ENCODE peak calls at places on chromosome 14, in seven cellular contexts. H is stimulated activated CD8-positive, alpha-beta memory T cell treated with anti-CD3 and anti-CD28 coated beads, Interleukin-7, amount 100 ng/mL, for 1 hour; L is activated T-cell treated with anti-CD3 and anti-CD28 coated beads, Interleukin-2, amount 50 U/mL, for 72 hours; V is H1; Z is kidney glomerular epithelial cell; N is SW480; B is retinal pigment epithelial cell. J is an unnamed sample.

GRCh38 chr14:69663322-69663686 is 51.9 kb downstream of the SUSD6 start:
- DNase-seq in V (no peak), N (no peak), L (no peak), H (no peak), B (no peak), Z (no peak), J (no peak)

GRCh38 chr14:88554458-88555286 is at the start of gene PTPN21:
- DNase-seq in N (peak), Z (peak), H (no peak), B (no peak), L (peak), V (peak), J (peak)

GRCh38 chr14:61103541-61104339 is 122.7 kb downstream of the SLC38A6 start:
- DNase-seq in N (peak), B (peak), H (no peak), L (peak), V (peak), Z (peak), J (no peak)

GRCh38 chr14:101105045-101105444 is 201.5 kb upstream of the RTL1 start:
- DNase-seq in Z (no peak), L (no peak), H (no peak), V (no peak), B (no peak), N (no peak), J (no peak)

GRCh38 chr14:99174081-99174851 is 97.7 kb downstream of the BCL11B start:
- DNase-seq in B (no peak), V (peak), Z (no peak), H (no peak), N (no peak), L (no peak), J (no peak)

GRCh38 chr14:104316121-104316722 is 177.8 kb downstream of the KIF26A start:
- DNase-seq in N (no peak), L (no peak), H (no peak), Z (no peak), V (no peak), B (no peak), J (peak)

GRCh38 chr14:55949708-55950107 is 168.5 kb upstream of the PELI2 start:
- DNase-seq in V (no peak), L (no peak), Z (no peak), N (no peak), H (no peak), B (no peak), J (no peak)

GRCh38 chr14:68546839-68547238 is 246.0 kb downstream of the ZFP36L1 start:
- DNase-seq in H (no peak), N (peak), Z (peak), V (peak), L (no peak), B (no peak), J (no peak)

GRCh38 chr14:62283837-62284236 is 521.6 kb downstream of the SNAPC1 start:
- DNase-seq in H (no peak), V (no peak), N (no peak), B (no peak), L (no peak), Z (no peak), J (no peak)

GRCh38 chr14:96979611-96980074 is 182.5 kb downstream of the VRK1 start:
- DNase-seq in L (no peak), N (no peak), Z (no peak), H (no peak), V (no peak), B (no peak), J (no peak)

GRCh38 chr14:72665259-72665658 is 228.6 kb downstream of the DPF3 start:
- DNase-seq in L (peak), V (no peak), B (peak), Z (peak), N (peak), H (no peak), J (no peak)

GRCh38 chr14:53458368-53458814 is 305.3 kb upstream of the DDHD1 start:
- DNase-seq in Z (peak), L (no peak), N (peak), B (peak), H (no peak), V (no peak), J (peak)

GRCh38 chr14:76752744-76753143 is 8.5 kb upstream of the VASH1 start:
- DNase-seq in B (no peak), N (no peak), L (no peak), H (no peak), Z (no peak), V (no peak), J (no peak)

GRCh38 chr14:102035914-102036313 is 50.9 kb downstream of the HSP90AA1 start:
- DNase-seq in V (no peak), L (no peak), Z (no peak), H (no peak), B (no peak), N (no peak), J (no peak)

GRCh38 chr14:76101384-76101783 is 50.3 kb upstream of the GPATCH2L start:
- DNase-seq in N (no peak), Z (no peak), V (no peak), B (no peak), H (no peak), L (no peak), J (no peak)

GRCh38 chr14:93956082-93956481 is 20.3 kb downstream of the ASB2 start:
- DNase-seq in H (no peak), N (no peak), Z (no peak), L (no peak), B (no peak), V (no peak), J (no peak)

GRCh38 chr14:24058260-24058950 is 6.6 kb downstream of the CARMIL3 start:
- DNase-seq in V (peak), L (peak), B (no peak), Z (peak), N (peak), H (no peak), J (peak)

GRCh38 chr14:102231476-102232347 is 73.3 kb downstream of the MOK start:
- DNase-seq in H (no peak), V (no peak), B (no peak), N (no peak), Z (no peak), L (no peak), J (no peak)

GRCh38 chr14:92513204-92513965 is at the start of gene RIN3:
- DNase-seq in H (no peak), L (peak), N (peak), B (no peak), V (peak), Z (peak), J (peak)